ENCODE peak calls at places on chromosomes 5 and 9, in ten cellular contexts. One of them, this sample, is unnamed.

GRCh38 chr5:34673463-34674125 is 17.5 kb downstream of the RAI14 start:
- DNase-seq in activated gamma-delta T cell: no peak
- DNase-seq in NCI-H1436: no peak
- DNase-seq in fibroblast of lung: no peak
- DNase-seq in activated effector memory CD4-positive, alpha-beta T cell treated with Interleukin-2 at 50 U/mL for 16 hours: no peak
- DNase-seq in ACHN: no peak
- DNase-seq in skeletal muscle cell: no peak
- DNase-seq in upper lobe of right lung: no peak
- DNase-seq in gastrocnemius medialis: no peak
- DNase-seq in AG10803: no peak
- DNase-seq in this sample: no peak

GRCh38 chr9:110650991-110651411 is 17.6 kb upstream of the MUSK start:
- DNase-seq in AG10803: peak
- DNase-seq in activated effector memory CD4-positive, alpha-beta T cell treated with Interleukin-2 at 50 U/mL for 16 hours: no peak
- DNase-seq in ACHN: no peak
- DNase-seq in gastrocnemius medialis: no peak
- DNase-seq in skeletal muscle cell: peak
- DNase-seq in fibroblast of lung: peak
- DNase-seq in activated gamma-delta T cell: no peak
- DNase-seq in upper lobe of right lung: no peak
- DNase-seq in NCI-H1436: no peak
- DNase-seq in this sample: peak

GRCh38 chr9:104575451-104575850 is 6.5 kb downstream of the OR13C8 start:
- DNase-seq in fibroblast of lung: no peak
- DNase-seq in AG10803: no peak
- DNase-seq in activated gamma-delta T cell: no peak
- DNase-seq in skeletal muscle cell: no peak
- DNase-seq in activated effector memory CD4-positive, alpha-beta T cell treated with Interleukin-2 at 50 U/mL for 16 hours: no peak
- DNase-seq in upper lobe of right lung: no peak
- DNase-seq in NCI-H1436: no peak
- DNase-seq in gastrocnemius medialis: no peak
- DNase-seq in ACHN: no peak
- DNase-seq in this sample: peak

GRCh38 chr9:128729766-128730517 is 6.0 kb upstream of the ZDHHC12 start:
- DNase-seq in activated gamma-delta T cell: no peak
- DNase-seq in ACHN: no peak
- DNase-seq in gastrocnemius medialis: no peak
- DNase-seq in skeletal muscle cell: no peak
- DNase-seq in fibroblast of lung: no peak
- DNase-seq in NCI-H1436: no peak
- DNase-seq in AG10803: no peak
- DNase-seq in upper lobe of right lung: no peak
- DNase-seq in activated effector memory CD4-positive, alpha-beta T cell treated with Interleukin-2 at 50 U/mL for 16 hours: no peak
- DNase-seq in this sample: no peak

GRCh38 chr5:9546973-9547947 is 1.4 kb upstream of the SEMA5A start:
- DNase-seq in fibroblast of lung: peak
- DNase-seq in activated effector memory CD4-positive, alpha-beta T cell treated with Interleukin-2 at 50 U/mL for 16 hours: no peak
- DNase-seq in NCI-H1436: no peak
- DNase-seq in AG10803: peak
- DNase-seq in skeletal muscle cell: no peak
- DNase-seq in activated gamma-delta T cell: no peak
- DNase-seq in ACHN: no peak
- DNase-seq in gastrocnemius medialis: no peak
- DNase-seq in upper lobe of right lung: peak
- DNase-seq in this sample: peak

GRCh38 chr5:81183811-81184748 is 49.0 kb upstream of the CKMT2 start:
- DNase-seq in activated gamma-delta T cell: no peak
- DNase-seq in skeletal muscle cell: no peak
- DNase-seq in AG10803: no peak
- DNase-seq in upper lobe of right lung: no peak
- DNase-seq in activated effector memory CD4-positive, alpha-beta T cell treated with Interleukin-2 at 50 U/mL for 16 hours: no peak
- DNase-seq in ACHN: no peak
- DNase-seq in fibroblast of lung: no peak
- DNase-seq in gastrocnemius medialis: no peak
- DNase-seq in NCI-H1436: no peak
- DNase-seq in this sample: peak

GRCh38 chr5:111645303-111645838 is 111.6 kb downstream of the NREP start:
- DNase-seq in activated gamma-delta T cell: no peak
- DNase-seq in skeletal muscle cell: no peak
- DNase-seq in fibroblast of lung: no peak
- DNase-seq in activated effector memory CD4-positive, alpha-beta T cell treated with Interleukin-2 at 50 U/mL for 16 hours: no peak
- DNase-seq in ACHN: no peak
- DNase-seq in AG10803: no peak
- DNase-seq in NCI-H1436: no peak
- DNase-seq in gastrocnemius medialis: no peak
- DNase-seq in upper lobe of right lung: no peak
- DNase-seq in this sample: no peak

GRCh38 chr9:106929471-106930198 is 66.7 kb downstream of the ZNF462 start:
- DNase-seq in upper lobe of right lung: no peak
- DNase-seq in activated gamma-delta T cell: no peak
- DNase-seq in AG10803: peak
- DNase-seq in skeletal muscle cell: no peak
- DNase-seq in ACHN: no peak
- DNase-seq in activated effector memory CD4-positive, alpha-beta T cell treated with Interleukin-2 at 50 U/mL for 16 hours: no peak
- DNase-seq in NCI-H1436: no peak
- DNase-seq in fibroblast of lung: peak
- DNase-seq in gastrocnemius medialis: no peak
- DNase-seq in this sample: peak

GRCh38 chr5:41793156-41793770 is 77.0 kb downstream of the OXCT1 start:
- DNase-seq in skeletal muscle cell: peak
- DNase-seq in AG10803: peak
- DNase-seq in upper lobe of right lung: no peak
- DNase-seq in activated gamma-delta T cell: no peak
- DNase-seq in ACHN: no peak
- DNase-seq in NCI-H1436: peak
- DNase-seq in gastrocnemius medialis: no peak
- DNase-seq in activated effector memory CD4-positive, alpha-beta T cell treated with Interleukin-2 at 50 U/mL for 16 hours: no peak
- DNase-seq in fibroblast of lung: peak
- DNase-seq in this sample: peak

GRCh38 chr9:92614763-92615441 is 55.0 kb downstream of the IPPK start:
- DNase-seq in skeletal muscle cell: no peak
- DNase-seq in activated effector memory CD4-positive, alpha-beta T cell treated with Interleukin-2 at 50 U/mL for 16 hours: no peak
- DNase-seq in activated gamma-delta T cell: no peak
- DNase-seq in fibroblast of lung: no peak
- DNase-seq in NCI-H1436: no peak
- DNase-seq in ACHN: no peak
- DNase-seq in gastrocnemius medialis: no peak
- DNase-seq in upper lobe of right lung: no peak
- DNase-seq in AG10803: peak
- DNase-seq in this sample: peak